ENCODE peak calls at places on chromosomes 7 and 10, in nine cellular contexts. H is NCI-H1105 treated with DMSO at 0.1 percent for 48 hours, S is heart right ventricle, J is hepatocyte, K is H9, P is NCI-H69, C is foreskin fibroblast, Q is HEK293T, B is GM19239. W is an unnamed sample.

GRCh38 chr10:99551158-99551557 is 18.4 kb downstream of the NKX2-3 start:
- DNase-seq in H (peak), S (no peak), J (no peak), K (no peak), P (peak), C (peak), Q (peak), B (no peak), W (peak)

GRCh38 chr10:3668961-3669330 is 116.1 kb downstream of the KLF6 start:
- DNase-seq in H (no peak), S (no peak), J (no peak), K (no peak), P (no peak), C (no peak), Q (no peak), B (no peak), W (no peak)

GRCh38 chr7:139991911-139992310 is 70.8 kb downstream of the PARP12 start:
- DNase-seq in H (no peak), S (no peak), J (no peak), K (no peak), P (no peak), C (no peak), Q (no peak), B (no peak), W (no peak)

GRCh38 chr10:131980757-131981428 is 830 bp downstream of the BNIP3 start:
- DNase-seq in H (no peak), S (peak), J (peak), K (peak), P (peak), C (no peak), Q (no peak), B (peak), W (no peak)

GRCh38 chr7:150645259-150646020 is 13.3 kb upstream of the GIMAP6 start:
- DNase-seq in H (no peak), S (no peak), J (no peak), K (no peak), P (no peak), C (no peak), Q (no peak), B (no peak), W (no peak)

GRCh38 chr7:1105189-1105588 is 17.3 kb downstream of the GPER1 start:
- DNase-seq in H (no peak), S (no peak), J (no peak), K (no peak), P (no peak), C (no peak), Q (no peak), B (peak), W (no peak)

GRCh38 chr7:57424515-57425238 is 25.3 kb upstream of the ZNF716 start:
- DNase-seq in H (no peak), S (no peak), J (no peak), K (no peak), P (no peak), C (no peak), Q (no peak), B (no peak), W (no peak)

GRCh38 chr7:542131-542934 is 22.7 kb upstream of the PDGFA start:
- DNase-seq in H (no peak), S (no peak), J (no peak), K (no peak), P (no peak), C (no peak), Q (no peak), B (no peak), W (no peak)

GRCh38 chr7:84336303-84336702 is 141.7 kb upstream of the SEMA3A start:
- DNase-seq in H (no peak), S (no peak), J (peak), K (no peak), P (peak), C (no peak), Q (no peak), B (no peak), W (peak)

GRCh38 chr10:123132576-123133477 is 2.9 kb upstream of the HMX3 start:
- DNase-seq in H (peak), S (peak), J (peak), K (peak), P (peak), C (peak), Q (peak), B (peak), W (peak)

GRCh38 chr10:788796-789748 is 99.6 kb upstream of the DIP2C start:
- DNase-seq in H (no peak), S (peak), J (peak), K (peak), P (peak), C (peak), Q (no peak), B (no peak), W (no peak)

GRCh38 chr7:47449810-47450586 is 131.9 kb downstream of the TNS3 start:
- DNase-seq in H (no peak), S (no peak), J (no peak), K (no peak), P (no peak), C (peak), Q (no peak), B (no peak), W (no peak)

GRCh38 chr7:136957391-136957790 is 88.9 kb downstream of the CHRM2 start:
- DNase-seq in H (no peak), S (no peak), J (no peak), K (no peak), P (no peak), C (peak), Q (no peak), B (no peak), W (no peak)

GRCh38 chr7:53744361-53744760 is 708.9 kb downstream of the POM121L12 start:
- DNase-seq in H (no peak), S (no peak), J (no peak), K (peak), P (peak), C (no peak), Q (no peak), B (no peak), W (no peak)

GRCh38 chr7:88254721-88255120 is 34.9 kb upstream of the SRI start:
- DNase-seq in H (no peak), S (no peak), J (no peak), K (no peak), P (no peak), C (peak), Q (no peak), B (no peak), W (peak)

GRCh38 chr10:79077488-79078173 is 8.9 kb downstream of the ZMIZ1 start:
- DNase-seq in H (no peak), S (no peak), J (no peak), K (no peak), P (no peak), C (no peak), Q (no peak), B (no peak), W (no peak)

GRCh38 chr7:69967699-69968450 is 369.6 kb downstream of the AUTS2 start:
- DNase-seq in H (no peak), S (no peak), J (no peak), K (peak), P (peak), C (no peak), Q (no peak), B (no peak), W (no peak)

GRCh38 chr7:1384113-1384415 is 75.2 kb downstream of the MICALL2 start:
- DNase-seq in H (no peak), S (no peak), J (no peak), K (no peak), P (no peak), C (no peak), Q (no peak), B (no peak), W (no peak)

GRCh38 chr10:50152792-50153272 is 85.1 kb downstream of the WASHC2A start:
- DNase-seq in H (no peak), S (no peak), J (peak), K (peak), P (peak), C (no peak), Q (no peak), B (no peak), W (no peak)

GRCh38 chr10:25824050-25824449 is 110.0 kb upstream of the MYO3A start:
- DNase-seq in H (no peak), S (no peak), J (no peak), K (no peak), P (no peak), C (no peak), Q (no peak), B (no peak), W (no peak)

GRCh38 chr10:94623572-94623971 is 60.0 kb upstream of the CYP2C18 start:
- DNase-seq in H (no peak), S (no peak), J (no peak), K (peak), P (no peak), C (no peak), Q (no peak), B (no peak), W (no peak)

GRCh38 chr10:23516530-23516929 is 77.7 kb downstream of the OTUD1 start:
- DNase-seq in H (no peak), S (no peak), J (peak), K (no peak), P (no peak), C (no peak), Q (peak), B (no peak), W (no peak)